ENCODE peak calls at places on chromosomes 12 and 14, in four cellular contexts. U is endothelial cell, A is activated B cell treated with CpG ODN at 0.5 μM for 24 hours, M is nephron progenitor cell. T is an unnamed sample.

GRCh38 chr14:105075364-105076295 is 10.4 kb upstream of the GPR132 start:
- DNase-seq in U (no peak), A (peak; percentile 40), M (peak; percentile 48), T (no peak)

GRCh38 chr14:26820101-26820500 is 222.3 kb upstream of the NOVA1 start:
- DNase-seq in A (no peak), U (no peak), M (no peak), T (no peak)

GRCh38 chr12:55188974-55189556 is 31.8 kb upstream of the OR10A7 start:
- DNase-seq in A (no peak), M (peak; percentile 57), U (peak; percentile 67), T (no peak)

GRCh38 chr12:29164477-29165163 is 15.5 kb downstream of the FAR2 start:
- DNase-seq in A (no peak), M (no peak), U (no peak), T (no peak)

GRCh38 chr12:17062296-17063061 is 456.5 kb upstream of the LMO3 start:
- DNase-seq in A (no peak), M (no peak), U (no peak), T (no peak)

GRCh38 chr14:95910628-95911027 is 34.0 kb downstream of the TUNAR start:
- DNase-seq in U (no peak), A (no peak), M (no peak), T (no peak)

GRCh38 chr14:104277416-104278213 is 139.2 kb downstream of the KIF26A start:
- DNase-seq in A (peak; percentile 11), U (no peak), M (no peak), T (peak; percentile 11)

GRCh38 chr12:66964629-66965028 is 285.8 kb upstream of the GRIP1 start:
- DNase-seq in A (no peak), U (no peak), M (no peak), T (peak; percentile 17)

GRCh38 chr14:68146812-68147211 is 327.2 kb downstream of the RAD51B start:
- DNase-seq in M (no peak), A (no peak), U (no peak), T (no peak)

GRCh38 chr14:37147310-37147875 is 25.0 kb downstream of the SLC25A21 start:
- DNase-seq in M (no peak), U (no peak), A (no peak), T (no peak)

GRCh38 chr14:104087981-104088850 is 2.7 kb downstream of the ASPG start:
- DNase-seq in U (no peak), M (peak; percentile 35), A (no peak), T (no peak)

GRCh38 chr12:109714141-109714912 is 702 bp downstream of the FAM222A start:
- DNase-seq in U (peak; percentile 78), M (peak; percentile 83), A (peak; percentile 69), T (peak; percentile 54)

GRCh38 chr12:32296541-32296940 is 102.8 kb upstream of the FGD4 start:
- DNase-seq in M (no peak), U (no peak), A (no peak), T (no peak)

GRCh38 chr14:54146601-54147000 is 190.0 kb upstream of the BMP4 start:
- DNase-seq in U (no peak), M (no peak), A (no peak), T (no peak)

GRCh38 chr14:75542585-75543091 is 20.4 kb downstream of the BATF start:
- DNase-seq in M (no peak), A (peak; percentile 65), U (no peak), T (peak; percentile 61)

GRCh38 chr14:98725196-98725595 is 546.8 kb downstream of the BCL11B start:
- DNase-seq in U (no peak), M (no peak), A (no peak), T (no peak)

GRCh38 chr12:27779837-27780611 is at the start of the genes KLHL42 and MANSC4:
- DNase-seq in M (peak; percentile 84), U (peak; percentile 76), A (peak; percentile 67), T (peak; percentile 48)

GRCh38 chr14:33430414-33430813 is 491.7 kb downstream of the NPAS3 start:
- DNase-seq in U (no peak), A (no peak), M (no peak), T (no peak)

DNA sequence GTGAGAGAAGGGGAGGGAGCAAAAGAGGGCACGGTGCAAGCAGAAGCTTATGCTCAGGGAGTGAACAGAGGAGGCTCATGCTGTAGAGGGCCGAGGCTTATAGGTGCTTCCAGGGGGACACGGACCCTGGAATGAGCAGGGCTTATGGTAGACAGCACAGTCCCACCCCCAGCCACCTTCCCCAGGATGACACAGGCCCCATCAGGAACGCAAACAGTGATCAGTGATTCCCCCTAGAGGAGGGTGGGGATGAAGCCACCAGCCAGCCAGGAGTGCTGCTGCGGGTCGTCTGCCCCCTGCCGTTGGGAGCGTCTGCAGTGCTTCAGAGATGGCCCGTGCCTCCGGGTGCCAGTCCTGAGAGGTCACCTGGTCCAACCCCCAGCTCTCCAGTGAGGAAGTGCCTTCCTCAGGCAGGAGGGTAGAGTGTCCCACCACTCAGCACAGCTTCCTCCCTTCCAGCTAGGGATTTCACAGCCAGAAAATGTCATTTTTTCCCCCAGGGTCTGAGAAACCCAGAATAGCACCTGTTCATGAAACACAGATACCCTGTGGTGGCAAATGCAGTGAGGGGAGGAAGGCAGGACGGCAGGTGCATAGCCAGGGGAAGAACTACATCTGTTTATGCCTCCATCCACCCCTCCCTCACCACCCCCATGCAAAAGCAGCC is 60.7 kb downstream of the SLC6A12 start:
- DNase-seq in M (peak; percentile 81), U (peak; percentile 86), A (peak; percentile 18), T (peak; percentile 25)
- TF ChIP-seq CTCF in M (peak; percentile 80), U (peak; percentile 47), A (no peak), T (peak; percentile 26)

GRCh38 chr12:49730568-49731101 is 10.7 kb upstream of the TMBIM6 start:
- DNase-seq in U (no peak), A (no peak), M (no peak), T (no peak)

GRCh38 chr12:49730050-49730449 is 11.3 kb upstream of the TMBIM6 start:
- DNase-seq in M (no peak), U (no peak), A (no peak), T (no peak)

GRCh38 chr12:49728446-49728845 is 12.9 kb upstream of the TMBIM6 start:
- DNase-seq in M (no peak), U (no peak), A (no peak), T (no peak)

GRCh38 chr12:49733219-49734017 is 7.9 kb upstream of the TMBIM6 start:
- DNase-seq in U (no peak), M (no peak), A (no peak), T (no peak)
- TF ChIP-seq CTCF in U (no peak), M (no peak), A (no peak), T (no peak)

GRCh38 chr12:53288322-53288721 is 7.0 kb upstream of the PFDN5 start:
- DNase-seq in A (no peak), M (no peak), U (no peak), T (no peak)
- TF ChIP-seq CTCF in A (no peak), M (no peak), U (no peak), T (no peak)

GRCh38 chr14:35961697-35962274 is 135.6 kb downstream of the BRMS1L start:
- DNase-seq in A (no peak), U (no peak), M (no peak), T (no peak)

GRCh38 chr14:35959835-35960234 is 133.7 kb downstream of the BRMS1L start:
- DNase-seq in A (no peak), M (no peak), U (no peak), T (no peak)

GRCh38 chr14:35964736-35965135 is 138.6 kb downstream of the BRMS1L start:
- DNase-seq in U (no peak), A (no peak), M (no peak), T (no peak)

GRCh38 chr14:35965425-35965824 is 139.3 kb downstream of the BRMS1L start:
- DNase-seq in M (no peak), A (no peak), U (no peak), T (no peak)

GRCh38 chr14:35963209-35963608 is 137.1 kb downstream of the BRMS1L start:
- DNase-seq in A (no peak), M (no peak), U (peak; percentile 8), T (no peak)
- TF ChIP-seq CTCF in A (no peak), M (peak; percentile 37), U (peak; percentile 62), T (no peak)

GRCh38 chr12:56258820-56259183 is 618 bp upstream of the ANKRD52 start:
- DNase-seq in U (no peak), A (no peak), M (no peak), T (no peak)

GRCh38 chr12:56258068-56258819 is at the start of gene ANKRD52:
- DNase-seq in A (peak; percentile 89), U (peak; percentile 84), M (peak; percentile 89), T (peak; percentile 84)

GRCh38 chr12:56260380-56260779 is 2.2 kb upstream of the ANKRD52 start:
- DNase-seq in M (no peak), A (no peak), U (no peak), T (no peak)

GRCh38 chr12:56260921-56261320 is 2.7 kb upstream of the ANKRD52 start:
- DNase-seq in U (no peak), M (no peak), A (no peak), T (no peak)

GRCh38 chr12:56261503-56262230 is 3.5 kb upstream of the ANKRD52 start:
- DNase-seq in M (no peak), A (no peak), U (no peak), T (no peak)
- TF ChIP-seq CTCF in M (no peak), A (no peak), U (no peak), T (no peak)

GRCh38 chr14:89356496-89356895 is 60.5 kb downstream of the FOXN3 start:
- DNase-seq in U (no peak), A (no peak), M (no peak), T (no peak)
- TF ChIP-seq CTCF in U (no peak), A (no peak), M (no peak), T (no peak)

DNA sequence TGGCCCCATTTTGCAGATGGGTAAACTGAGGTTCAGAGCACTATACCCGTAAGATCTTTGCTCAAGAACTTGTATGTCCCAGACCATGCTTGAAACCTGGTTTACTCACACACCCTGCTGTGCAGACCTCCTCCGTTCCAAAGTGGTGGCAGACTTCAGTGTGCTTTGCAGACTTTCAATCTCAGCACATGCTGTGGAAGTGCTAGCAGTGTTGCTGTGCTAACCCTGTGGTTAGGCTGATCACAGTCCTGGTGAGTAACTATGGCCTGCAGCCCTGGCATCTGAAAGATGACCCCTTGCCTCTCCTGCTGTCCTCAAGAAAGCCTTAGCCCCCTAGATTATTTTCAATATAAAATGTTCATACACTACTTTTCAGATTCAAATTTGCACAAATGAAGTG is 450.6 kb downstream of the DPF3 start:
- DNase-seq in U (no peak), A (no peak), M (no peak), T (no peak)
- TF ChIP-seq CTCF in U (no peak), A (no peak), M (no peak), T (no peak)

T was measured in natural killer cell.